ENCODE peak calls at places on chromosomes 2 and 18, in four cellular contexts. B is tibial nerve, T is A549, I is sigmoid colon. X is an unnamed sample.

GRCh38 chr2:10281891-10282290 is 20.8 kb upstream of the HPCAL1 start:
- DNase-seq in B (no peak), T (no peak), I (peak), X (no peak)

GRCh38 chr18:63979409-63979908 is 9.6 kb downstream of the SERPINB8 start:
- DNase-seq in B (peak), T (peak), I (peak), X (no peak)

GRCh38 chr2:24076849-24077534 is 866 bp upstream of the SF3B6 start:
- DNase-seq in B (no peak), T (no peak), I (no peak), X (no peak)

GRCh38 chr2:46171996-46172546 is 125.1 kb upstream of the EPAS1 start:
- DNase-seq in B (no peak), T (peak), I (no peak), X (no peak)

GRCh38 chr18:13620206-13620672 is 106.1 kb downstream of the FAM210A start:
- DNase-seq in B (no peak), T (no peak), I (peak), X (no peak)

GRCh38 chr18:60059216-60059615 is 159.4 kb downstream of the PMAIP1 start:
- DNase-seq in B (no peak), T (no peak), I (no peak), X (no peak)

GRCh38 chr18:79881695-79882094 is 69.8 kb downstream of the SLC66A2 start:
- DNase-seq in B (peak), T (no peak), I (peak), X (no peak)

GRCh38 chr2:161165266-161165665 is 5.0 kb downstream of the TANK start:
- DNase-seq in B (no peak), T (no peak), I (no peak), X (no peak)

GRCh38 chr2:136004920-136005319 is 19.5 kb upstream of the DARS1 start:
- DNase-seq in B (no peak), T (no peak), I (no peak), X (no peak)

GRCh38 chr18:13502585-13502984 is 223.8 kb downstream of the FAM210A start:
- DNase-seq in B (no peak), T (no peak), I (peak), X (no peak)

GRCh38 chr2:205746408-205746785 is 64.1 kb downstream of the NRP2 start:
- DNase-seq in B (no peak), T (peak), I (peak), X (no peak)

GRCh38 chr18:36402765-36403396 is 105.4 kb downstream of the FHOD3 start:
- DNase-seq in B (peak), T (no peak), I (peak), X (no peak)

GRCh38 chr2:146818122-146818521 is 1026.7 kb upstream of the ACVR2A start:
- DNase-seq in B (no peak), T (no peak), I (no peak), X (no peak)

GRCh38 chr2:128608911-128609880 is 290.5 kb upstream of the HS6ST1 start:
- DNase-seq in B (no peak), T (no peak), I (peak), X (no peak)

GRCh38 chr2:88022522-88022921 is 6.2 kb upstream of the RNU2-63P start:
- DNase-seq in B (no peak), T (no peak), I (no peak), X (no peak)

GRCh38 chr2:20657522-20658235 is 6.8 kb upstream of the HS1BP3 start:
- DNase-seq in B (no peak), T (no peak), I (no peak), X (no peak)

GRCh38 chr2:183207110-183207509 is 82.9 kb downstream of the NUP35 start:
- DNase-seq in B (no peak), T (no peak), I (no peak), X (no peak)

GRCh38 chr2:40030451-40030975 is 251.5 kb upstream of the THUMPD2 start:
- DNase-seq in B (no peak), T (no peak), I (no peak), X (no peak)

GRCh38 chr2:39033980-39034379 is 86.9 kb downstream of the SOS1 start:
- DNase-seq in B (no peak), T (no peak), I (no peak), X (no peak)

GRCh38 chr2:204947448-204947847 is 402.2 kb downstream of the PARD3B start:
- DNase-seq in B (no peak), T (peak), I (no peak), X (no peak)

GRCh38 chr2:144681389-144681788 is 161.5 kb upstream of the ZEB2 start:
- DNase-seq in B (no peak), T (no peak), I (no peak), X (no peak)

GRCh38 chr2:202831241-202831997 is 40.1 kb downstream of the ICA1L start:
- DNase-seq in B (no peak), T (peak), I (no peak), X (peak)

GRCh38 chr2:207257291-207258190 is 91.8 kb upstream of the KLF7 start:
- DNase-seq in B (no peak), T (no peak), I (no peak), X (no peak)

GRCh38 chr18:10290244-10291240 is 163.9 kb upstream of the APCDD1 start:
- DNase-seq in B (no peak), T (no peak), I (no peak), X (no peak)

GRCh38 chr2:1886405-1886992 is 142.2 kb upstream of the PXDN start:
- DNase-seq in B (peak), T (peak), I (no peak), X (no peak)

GRCh38 chr2:152247337-152247695 is 71.8 kb upstream of the STAM2 start:
- DNase-seq in B (no peak), T (no peak), I (no peak), X (no peak)

DNA sequence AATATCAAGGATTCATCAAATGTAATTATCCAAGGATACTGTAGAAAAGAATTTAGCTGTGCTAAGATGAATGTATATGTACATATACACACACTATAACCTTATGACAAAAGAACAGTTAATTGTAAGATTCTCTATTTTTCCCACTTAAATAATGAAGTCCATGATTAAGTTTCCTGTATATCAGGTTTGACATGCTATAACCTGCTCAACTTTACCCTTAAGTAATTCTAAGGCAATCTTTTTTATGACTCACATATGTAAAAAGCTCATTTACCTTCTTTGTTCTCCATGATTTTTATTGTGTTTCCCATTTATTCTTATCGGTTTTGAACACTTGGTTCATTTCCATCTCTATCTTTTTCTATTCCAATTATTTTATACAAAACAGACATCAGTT is 1213.1 kb upstream of the SLC39A10 start:
- DNase-seq in B (no peak), T (no peak), I (no peak), X (no peak)
- TF ChIP-seq POLR2A in B (no peak), T (no peak), I (no peak), X (no peak)

DNA sequence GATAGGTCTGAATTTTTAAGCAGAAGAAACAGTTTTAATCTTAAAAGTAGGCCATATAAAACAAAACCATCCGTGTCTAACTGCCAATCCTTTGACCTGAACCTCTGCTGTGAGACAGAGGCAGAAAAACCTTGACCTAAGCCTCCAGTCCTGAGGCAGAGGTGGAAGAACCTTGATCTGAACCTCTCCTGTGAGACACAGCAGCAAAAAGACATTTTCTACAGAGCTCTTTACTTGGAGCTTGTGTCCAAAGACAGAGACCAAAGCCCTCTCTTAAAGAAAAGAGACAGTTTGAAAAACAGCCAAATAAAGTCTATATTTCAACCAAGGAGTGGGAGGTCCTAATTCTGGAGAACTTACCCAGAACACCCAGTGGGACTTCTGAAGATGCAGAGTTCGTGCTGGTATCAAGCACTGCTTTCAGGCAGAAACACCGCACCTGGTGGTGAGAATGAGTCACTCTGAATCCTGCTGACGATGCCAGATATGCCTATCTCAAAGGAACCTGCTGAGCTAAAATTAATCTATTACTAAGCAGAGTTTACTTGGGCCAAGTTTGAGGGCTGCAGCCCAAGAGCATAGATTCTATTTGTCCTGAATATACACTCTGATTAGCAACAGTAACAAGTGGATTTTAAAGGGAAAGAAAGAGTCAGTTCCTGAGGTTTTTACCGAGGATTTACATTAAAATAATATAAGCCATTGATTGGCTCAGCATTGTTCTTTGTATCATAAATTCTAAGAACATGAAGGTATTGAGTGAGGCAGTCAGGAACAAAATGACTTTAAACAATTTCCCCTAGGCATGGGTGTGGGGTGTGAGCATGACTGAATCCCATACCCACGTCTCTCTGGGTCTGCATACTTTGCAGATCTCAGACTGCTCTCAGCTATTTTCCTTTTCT is 806.4 kb downstream of the TRIB2 start:
- DNase-seq in B (no peak), T (no peak), I (no peak), X (peak)
- TF ChIP-seq POLR2A in B (no peak), T (no peak), I (no peak), X (peak)

GRCh38 chr2:191245046-191245868 is at the start of gene MYO1B:
- DNase-seq in B (peak), T (peak), I (peak), X (peak)
- TF ChIP-seq POLR2A in B (peak), T (peak), I (no peak), X (no peak)

DNA sequence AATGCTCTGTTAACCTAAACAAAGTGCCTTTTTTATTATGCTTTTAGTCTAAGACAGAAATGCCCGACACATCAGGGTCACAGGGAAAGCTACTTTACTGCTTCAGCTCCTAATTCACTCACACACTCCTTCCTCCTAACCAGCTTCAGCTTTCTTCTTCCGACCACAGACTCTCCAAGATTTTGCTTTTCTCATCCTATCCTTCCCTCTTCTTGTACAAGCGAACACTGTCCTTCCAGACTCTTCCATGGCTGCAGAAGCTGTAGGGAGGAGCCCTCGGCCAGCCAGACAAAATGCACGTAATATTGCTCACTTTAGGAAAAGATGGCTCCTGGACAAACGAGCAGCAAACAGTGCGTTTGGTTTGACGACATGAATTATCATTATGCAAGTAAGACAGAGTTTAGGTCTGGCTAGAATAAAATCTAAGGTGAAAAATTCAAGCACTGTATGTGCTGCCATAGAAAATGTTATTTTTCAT is 47.5 kb upstream of the HNRNPA3 start:
- DNase-seq in B (no peak), T (peak), I (peak), X (no peak)
- TF ChIP-seq POLR2A in B (no peak), T (peak), I (no peak), X (no peak)

GRCh38 chr2:120404941-120405768 is 59.2 kb downstream of the INHBB start:
- DNase-seq in B (no peak), T (no peak), I (no peak), X (no peak)

GRCh38 chr2:120405769-120406119 is 59.8 kb downstream of the INHBB start:
- DNase-seq in B (no peak), T (no peak), I (no peak), X (no peak)

GRCh38 chr2:120415060-120415459 is 69.1 kb downstream of the INHBB start:
- DNase-seq in B (no peak), T (no peak), I (no peak), X (no peak)

GRCh38 chr2:120406566-120406965 is 60.6 kb downstream of the INHBB start:
- DNase-seq in B (no peak), T (no peak), I (no peak), X (no peak)

GRCh38 chr2:120410487-120410886 is 64.6 kb downstream of the INHBB start:
- DNase-seq in B (no peak), T (no peak), I (no peak), X (no peak)
- TF ChIP-seq POLR2A in B (no peak), T (no peak), I (no peak), X (no peak)